ENCODE peak calls at places on chromosomes 5 and 9, in seven cellular contexts. O is pulmonary artery endothelial cell, X is NCI-H748 treated with DMSO at 0.1 percent for 48 hours, U is OCI-LY7, H is HCT116, C is LHCN-M2, A is lung. Z is an unnamed sample.

GRCh38 chr5:171616002-171616780 is 169.4 kb upstream of the SMIM23 start:
- DNase-seq in O (no peak), X (no peak), U (no peak), H (no peak), C (no peak), A (no peak), Z (no peak)

GRCh38 chr9:7192266-7192665 is 434.5 kb downstream of the KDM4C start:
- DNase-seq in O (no peak), X (no peak), U (no peak), H (no peak), C (no peak), A (no peak), Z (no peak)

GRCh38 chr5:36214434-36214833 is 27.3 kb downstream of the NADK2 start:
- DNase-seq in O (no peak), X (no peak), U (peak), H (no peak), C (peak), A (no peak), Z (no peak)

GRCh38 chr5:1032551-1033027 is 24.0 kb downstream of the NKD2 start:
- DNase-seq in O (no peak), X (no peak), U (no peak), H (no peak), C (no peak), A (no peak), Z (no peak)

GRCh38 chr5:4647955-4648354 is 492.2 kb upstream of the ADAMTS16 start:
- DNase-seq in O (no peak), X (no peak), U (no peak), H (no peak), C (no peak), A (no peak), Z (no peak)

GRCh38 chr9:38284039-38284767 is 108.3 kb upstream of the ALDH1B1 start:
- DNase-seq in O (no peak), X (no peak), U (no peak), H (no peak), C (no peak), A (no peak), Z (no peak)

GRCh38 chr5:59542841-59543825 is 350.4 kb downstream of the PDE4D start:
- DNase-seq in O (peak), X (peak), U (no peak), H (no peak), C (peak), A (no peak), Z (no peak)

GRCh38 chr5:163565492-163565891 is 60.1 kb downstream of the MAT2B start:
- DNase-seq in O (no peak), X (peak), U (no peak), H (no peak), C (no peak), A (no peak), Z (no peak)

Z was measured in T1000.